ENCODE peak calls at places on chromosomes 6 and 20, in four cellular contexts. S is body of pancreas, K is left ventricle myocardium inferior, M is heart right ventricle. Y is an unnamed sample.

GRCh38 chr6:7727150-7727950 is 1.5 kb downstream of the BMP6 start:
- DNase-seq in K (no peak), M (no peak), S (no peak), Y (peak; percentile 68)

GRCh38 chr6:73418081-73418741 is 23.6 kb downstream of the DDX43 start:
- DNase-seq in S (no peak), M (no peak), K (no peak), Y (no peak)

GRCh38 chr20:43976577-43976976 is 61.9 kb downstream of the TOX2 start:
- DNase-seq in S (no peak), K (no peak), M (no peak), Y (no peak)

GRCh38 chr6:159761135-159761872 is 541 bp upstream of the ACAT2 start:
- DNase-seq in S (peak; percentile 25), M (peak; percentile 15), K (no peak), Y (peak; percentile 78)

GRCh38 chr6:56046576-56046975 is 171.2 kb upstream of the BMP5 start:
- DNase-seq in M (peak; percentile 17), S (peak; percentile 12), K (peak; percentile 15), Y (no peak)

GRCh38 chr6:154134471-154135147 is 95.6 kb downstream of the OPRM1 start:
- DNase-seq in M (no peak), K (no peak), S (no peak), Y (no peak)

GRCh38 chr6:34093854-34094430 is 51.9 kb downstream of the GRM4 start:
- DNase-seq in M (no peak), K (no peak), S (no peak), Y (no peak)

GRCh38 chr6:135094403-135094821 is 39.8 kb upstream of the HBS1L start:
- DNase-seq in M (no peak), S (no peak), K (no peak), Y (no peak)

GRCh38 chr20:9225879-9226278 is 157.0 kb downstream of the PLCB4 start:
- DNase-seq in K (peak; percentile 28), S (no peak), M (peak; percentile 48), Y (no peak)

GRCh38 chr6:29537714-29538403 is 21.7 kb downstream of the UBD start:
- DNase-seq in M (no peak), S (no peak), K (no peak), Y (no peak)

GRCh38 chr6:83592770-83593394 is 80.5 kb downstream of the PRSS35 start:
- DNase-seq in K (no peak), M (no peak), S (no peak), Y (no peak)

GRCh38 chr6:125198285-125199009 is 44.9 kb downstream of the TPD52L1 start:
- DNase-seq in M (no peak), K (no peak), S (peak; percentile 37), Y (no peak)

GRCh38 chr20:7882076-7882475 is 58.2 kb downstream of the HAO1 start:
- DNase-seq in K (no peak), S (no peak), M (no peak), Y (no peak)

GRCh38 chr6:23728707-23729106 is 397.3 kb upstream of the NRSN1 start:
- DNase-seq in K (no peak), S (no peak), M (no peak), Y (no peak)

GRCh38 chr6:143592335-143592734 is 80.8 kb upstream of the FUCA2 start:
- DNase-seq in S (no peak), M (no peak), K (no peak), Y (no peak)

GRCh38 chr20:6269163-6269873 is 146.5 kb upstream of the FERMT1 start:
- DNase-seq in M (no peak), S (no peak), K (no peak), Y (no peak)

GRCh38 chr20:3090565-3090964 is 6.0 kb upstream of the AVP start:
- DNase-seq in S (no peak), M (no peak), K (no peak), Y (no peak)

GRCh38 chr20:6502999-6503398 is 264.5 kb upstream of the BMP2 start:
- DNase-seq in M (no peak), K (no peak), S (no peak), Y (no peak)

GRCh38 chr6:170049641-170050491 is 241.0 kb downstream of the DLL1 start:
- DNase-seq in S (peak; percentile 65), K (peak; percentile 87), M (peak; percentile 77), Y (peak; percentile 90)

GRCh38 chr6:43009124-43009523 is 4.6 kb downstream of the MEA1 start:
- DNase-seq in M (peak; percentile 42), K (peak; percentile 59), S (peak; percentile 23), Y (no peak)

GRCh38 chr20:50636601-50637539 is 54.5 kb downstream of the RIPOR3 start:
- DNase-seq in S (no peak), K (no peak), M (no peak), Y (no peak)

GRCh38 chr20:62737271-62737761 is 28.7 kb downstream of the NTSR1 start:
- DNase-seq in M (no peak), S (no peak), K (peak; percentile 8), Y (no peak)

GRCh38 chr6:85404497-85405174 is 45.2 kb upstream of the NT5E start:
- DNase-seq in K (no peak), M (no peak), S (peak; percentile 52), Y (peak; percentile 63)

GRCh38 chr20:24984963-24985640 is 7.4 kb downstream of the APMAP start:
- DNase-seq in M (no peak), K (no peak), S (no peak), Y (peak; percentile 8)

GRCh38 chr6:131787955-131788712 is 19.7 kb upstream of the ENPP1 start:
- DNase-seq in S (peak; percentile 15), K (peak; percentile 25), M (no peak), Y (no peak)

GRCh38 chr20:8808180-8808535 is 260.7 kb upstream of the PLCB4 start:
- DNase-seq in K (no peak), S (peak; percentile 46), M (peak; percentile 12), Y (no peak)

GRCh38 chr6:108782231-108783041 is 65.8 kb upstream of the ARMC2 start:
- DNase-seq in K (peak; percentile 81), M (peak; percentile 82), S (peak; percentile 85), Y (peak; percentile 92)
- H3K27ac ChIP-seq in K (peak overlapping the region; percentile 33), M (no peak overlapping the region), S (peak overlapping the region; percentile 68), Y (peak overlapping the region; percentile 6)

GRCh38 chr20:47258745-47259695 is 97.5 kb downstream of the ZMYND8 start:
- DNase-seq in M (peak; percentile 79), S (no peak), K (peak; percentile 53), Y (peak; percentile 79)
- H3K27ac ChIP-seq in M (peak overlapping the region; percentile 89), S (no peak overlapping the region), K (peak overlapping the region; percentile 79), Y (peak overlapping the region; percentile 23)

GRCh38 chr20:10647471-10647870 is 26.3 kb downstream of the JAG1 start:
- DNase-seq in K (no peak), S (no peak), M (no peak), Y (no peak)
- H3K27ac ChIP-seq in K (peak overlapping the region; percentile 71), S (no peak overlapping the region), M (no peak overlapping the region), Y (no peak overlapping the region)

GRCh38 chr6:158655569-158656450 is 6.0 kb downstream of the SYTL3 start:
- DNase-seq in S (no peak), M (no peak), K (no peak), Y (peak; percentile 64)
- H3K27ac ChIP-seq in S (no peak overlapping the region), M (no peak overlapping the region), K (no peak overlapping the region), Y (no peak overlapping the region)

GRCh38 chr6:136792066-136792944 is at the start of gene MAP3K5:
- DNase-seq in K (peak; percentile 86), S (peak; percentile 92), M (peak; percentile 84), Y (peak; percentile 96)
- H3K27ac ChIP-seq in K (peak within 1 kb of the TSS; percentile 96), S (peak within 1 kb of the TSS; percentile 98), M (peak within 1 kb of the TSS; percentile 92), Y (peak within 1 kb of the TSS; percentile 99)

DNA sequence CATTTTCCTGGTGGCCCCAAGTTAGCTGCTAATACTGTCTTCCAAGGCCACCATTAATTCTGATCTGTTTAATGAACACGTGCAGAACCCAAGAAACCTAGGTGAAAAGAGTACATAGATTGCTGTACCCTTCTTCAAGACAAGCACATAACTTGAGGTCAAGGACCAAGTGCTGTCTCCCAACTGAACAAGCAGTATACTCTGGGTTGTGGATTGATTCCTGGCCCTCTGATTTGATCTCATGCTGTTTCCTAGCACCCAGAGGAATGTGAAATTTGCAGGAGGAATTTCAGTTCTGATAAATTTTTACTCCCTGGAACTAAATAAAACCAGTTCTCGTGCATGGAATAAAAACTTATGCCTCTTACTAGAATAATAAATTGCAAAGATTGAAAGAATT is 75.6 kb downstream of the MTFR2 start:
- DNase-seq in K (no peak), S (no peak), M (no peak), Y (no peak)
- H3K27ac ChIP-seq in K (peak overlapping the region; percentile 69), S (peak overlapping the region; percentile 46), M (peak overlapping the region; percentile 44), Y (peak overlapping the region; percentile 75)

GRCh38 chr20:48972816-48973215 is 51.3 kb downstream of the ARFGEF2 start:
- DNase-seq in K (no peak), S (no peak), M (no peak), Y (no peak)
- H3K27ac ChIP-seq in K (peak overlapping the region; percentile 16), S (no peak overlapping the region), M (no peak overlapping the region), Y (no peak overlapping the region)

GRCh38 chr6:148472495-148473105 is 130.0 kb downstream of the SASH1 start:
- DNase-seq in M (no peak), K (no peak), S (no peak), Y (no peak)

GRCh38 chr6:148467926-148468325 is 125.3 kb downstream of the SASH1 start:
- DNase-seq in K (no peak), S (no peak), M (no peak), Y (no peak)

GRCh38 chr6:148470606-148471299 is 128.1 kb downstream of the SASH1 start:
- DNase-seq in M (no peak), K (no peak), S (no peak), Y (no peak)

GRCh38 chr6:148470141-148470540 is 127.5 kb downstream of the SASH1 start:
- DNase-seq in M (no peak), K (no peak), S (no peak), Y (no peak)

GRCh38 chr6:148471624-148472494 is 129.2 kb downstream of the SASH1 start:
- DNase-seq in M (peak; percentile 52), K (no peak), S (no peak), Y (no peak)
- H3K27ac ChIP-seq in M (peak overlapping the region; percentile 35), K (peak overlapping the region; percentile 66), S (no peak overlapping the region), Y (no peak overlapping the region)

DNA sequence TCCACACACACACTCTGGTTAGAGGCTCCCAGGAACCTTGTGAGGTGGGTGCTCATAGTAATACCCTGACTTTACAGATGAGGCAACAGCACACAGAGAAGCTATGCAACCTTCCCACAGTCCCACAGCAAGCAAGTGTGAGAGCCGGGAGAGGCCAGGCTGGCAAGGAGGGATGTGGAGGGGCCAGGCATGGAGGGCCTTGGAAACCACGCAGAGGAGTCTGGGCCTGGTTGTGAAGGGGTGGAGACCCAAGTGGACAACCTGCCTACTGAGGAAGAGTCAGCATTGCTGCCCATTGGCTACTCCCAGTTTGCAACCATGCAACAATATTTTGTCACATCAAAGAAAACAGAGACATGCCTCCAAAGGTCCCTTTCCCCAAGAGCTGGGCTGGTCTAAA is 68.5 kb downstream of the NOL4L start:
- DNase-seq in S (no peak), K (no peak), M (no peak), Y (peak; percentile 55)
- H3K27ac ChIP-seq in S (peak overlapping the region; percentile 28), K (peak overlapping the region; percentile 82), M (peak overlapping the region; percentile 59), Y (no peak overlapping the region)

DNA sequence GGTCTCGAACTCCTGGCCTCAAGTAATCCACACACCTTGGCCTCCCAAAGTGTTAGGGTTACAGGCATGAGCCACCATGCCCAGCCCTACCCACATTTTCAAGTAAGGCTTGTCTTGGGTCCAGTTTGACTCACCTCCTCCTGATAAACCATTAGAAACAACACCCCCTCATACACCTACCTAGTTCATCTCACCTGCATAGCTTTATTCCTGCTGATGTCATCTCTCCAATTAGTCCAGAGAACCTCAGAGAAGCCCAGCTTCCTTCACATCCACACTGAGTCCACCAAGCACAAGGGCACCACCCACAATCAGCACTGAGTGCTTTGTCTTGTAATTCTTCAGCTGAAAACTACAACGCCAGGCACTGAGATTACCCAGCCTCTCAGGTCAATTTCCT is 35.3 kb downstream of the KIF16B start:
- DNase-seq in M (no peak), K (no peak), S (no peak), Y (no peak)
- H3K27ac ChIP-seq in M (no peak overlapping the region), K (no peak overlapping the region), S (no peak overlapping the region), Y (no peak overlapping the region)